ENCODE peak calls at places on chromosome 9, in seven cellular contexts. M, E, W, I, L, U and Q are unnamed samples.

GRCh38 chr9:111029260-111029659 is 9.0 kb downstream of the LPAR1 start:
- DNase-seq in L (no peak), I (no peak), W (no peak), U (no peak), E (no peak), M (no peak), Q (no peak)

GRCh38 chr9:127717766-127718165 is 1.9 kb downstream of the TTC16 start:
- DNase-seq in M (no peak), L (no peak), U (no peak), E (peak; percentile 66), W (no peak), I (no peak), Q (no peak)

GRCh38 chr9:18692240-18692639 is 218.3 kb downstream of the ADAMTSL1 start:
- DNase-seq in M (no peak), W (no peak), E (no peak), I (no peak), L (no peak), U (no peak), Q (no peak)

GRCh38 chr9:125432715-125433385 is 171.2 kb downstream of the GAPVD1 start:
- DNase-seq in W (no peak), U (no peak), E (no peak), L (no peak), I (no peak), M (no peak), Q (no peak)

GRCh38 chr9:4573634-4574391 is 83.5 kb downstream of the SLC1A1 start:
- DNase-seq in E (peak; percentile 55), M (no peak), W (no peak), U (no peak), I (no peak), L (no peak), Q (no peak)

GRCh38 chr9:121393318-121393717 is 23.3 kb upstream of the STOM start:
- DNase-seq in M (no peak), U (no peak), W (no peak), I (no peak), L (peak; percentile 25), E (no peak), Q (no peak)

GRCh38 chr9:87359958-87360601 is 137.6 kb upstream of the DAPK1 start:
- DNase-seq in U (no peak), I (no peak), M (no peak), E (no peak), L (no peak), W (no peak), Q (no peak)

GRCh38 chr9:87381050-87381711 is 116.5 kb upstream of the DAPK1 start:
- DNase-seq in I (peak; percentile 25), L (peak; percentile 70), M (no peak), E (no peak), W (no peak), U (no peak), Q (no peak)

GRCh38 chr9:21709464-21710058 is 92.9 kb upstream of the MTAP start:
- DNase-seq in M (no peak), I (peak; percentile 60), U (peak; percentile 17), W (peak; percentile 65), E (peak; percentile 46), L (peak; percentile 40), Q (no peak)

GRCh38 chr9:133238272-133238850 is 29.3 kb upstream of the OBP2B start:
- DNase-seq in E (peak; percentile 70), W (peak; percentile 63), U (no peak), L (peak; percentile 34), I (peak; percentile 2), M (no peak), Q (no peak)